ENCODE peak calls at places on chromosomes 7 and 10, in seven cellular contexts. One of them, this sample, is unnamed.

GRCh38 chr7:131111081-131111576 is 216.5 kb upstream of the MKLN1 start:
- DNase-seq in stomach: no peak
- DNase-seq in transverse colon: peak
- DNase-seq in HepG2: no peak
- DNase-seq in suprapubic skin: no peak
- DNase-seq in A549: peak
- DNase-seq in GM12878: no peak
- DNase-seq in this sample: no peak

GRCh38 chr7:156579566-156579965 is 61.0 kb upstream of the RNF32 start:
- DNase-seq in GM12878: no peak
- DNase-seq in transverse colon: no peak
- DNase-seq in stomach: no peak
- DNase-seq in A549: no peak
- DNase-seq in suprapubic skin: no peak
- DNase-seq in HepG2: no peak
- DNase-seq in this sample: no peak

GRCh38 chr7:10121641-10122040 is 852.0 kb upstream of the PHF14 start:
- DNase-seq in HepG2: no peak
- DNase-seq in suprapubic skin: no peak
- DNase-seq in stomach: no peak
- DNase-seq in A549: no peak
- DNase-seq in GM12878: no peak
- DNase-seq in transverse colon: no peak
- DNase-seq in this sample: no peak

GRCh38 chr7:26320878-26321277 is 29.2 kb downstream of the SNX10 start:
- DNase-seq in A549: no peak
- DNase-seq in transverse colon: no peak
- DNase-seq in GM12878: no peak
- DNase-seq in stomach: no peak
- DNase-seq in HepG2: no peak
- DNase-seq in suprapubic skin: no peak
- DNase-seq in this sample: no peak

GRCh38 chr7:426510-426909 is 93.1 kb downstream of the PDGFA start:
- DNase-seq in stomach: no peak
- DNase-seq in transverse colon: no peak
- DNase-seq in HepG2: no peak
- DNase-seq in A549: no peak
- DNase-seq in suprapubic skin: no peak
- DNase-seq in GM12878: no peak
- DNase-seq in this sample: no peak

GRCh38 chr10:5325076-5325475 is 39.7 kb upstream of the UCN3 start:
- DNase-seq in A549: no peak
- DNase-seq in stomach: no peak
- DNase-seq in transverse colon: no peak
- DNase-seq in HepG2: no peak
- DNase-seq in suprapubic skin: no peak
- DNase-seq in GM12878: no peak
- DNase-seq in this sample: no peak

GRCh38 chr7:2873686-2874551 is 29.8 kb upstream of the GNA12 start:
- DNase-seq in suprapubic skin: no peak
- DNase-seq in GM12878: no peak
- DNase-seq in HepG2: no peak
- DNase-seq in transverse colon: no peak
- DNase-seq in stomach: no peak
- DNase-seq in A549: peak
- DNase-seq in this sample: no peak

GRCh38 chr7:50342616-50343114 is 38.1 kb downstream of the IKZF1 start:
- DNase-seq in A549: no peak
- DNase-seq in stomach: no peak
- DNase-seq in transverse colon: peak
- DNase-seq in suprapubic skin: no peak
- DNase-seq in GM12878: no peak
- DNase-seq in HepG2: no peak
- DNase-seq in this sample: peak

GRCh38 chr7:8590791-8591190 is 157.4 kb downstream of the NXPH1 start:
- DNase-seq in transverse colon: no peak
- DNase-seq in GM12878: no peak
- DNase-seq in HepG2: no peak
- DNase-seq in A549: no peak
- DNase-seq in stomach: no peak
- DNase-seq in suprapubic skin: no peak
- DNase-seq in this sample: no peak

GRCh38 chr10:48683424-48683823 is 1.2 kb upstream of the WDFY4 start:
- DNase-seq in GM12878: no peak
- DNase-seq in HepG2: no peak
- DNase-seq in A549: no peak
- DNase-seq in stomach: no peak
- DNase-seq in suprapubic skin: no peak
- DNase-seq in transverse colon: no peak
- DNase-seq in this sample: no peak

GRCh38 chr7:756928-757560 is 30.0 kb upstream of the PRKAR1B start:
- DNase-seq in stomach: no peak
- DNase-seq in HepG2: no peak
- DNase-seq in transverse colon: no peak
- DNase-seq in suprapubic skin: no peak
- DNase-seq in GM12878: no peak
- DNase-seq in A549: no peak
- DNase-seq in this sample: peak

GRCh38 chr10:52486840-52487611 is 172.9 kb downstream of the DKK1 start:
- DNase-seq in suprapubic skin: no peak
- DNase-seq in stomach: no peak
- DNase-seq in HepG2: no peak
- DNase-seq in A549: peak
- DNase-seq in GM12878: no peak
- DNase-seq in transverse colon: no peak
- DNase-seq in this sample: no peak

GRCh38 chr7:1520574-1521234 is 9.8 kb upstream of the MAFK start:
- DNase-seq in transverse colon: no peak
- DNase-seq in stomach: no peak
- DNase-seq in suprapubic skin: no peak
- DNase-seq in A549: peak
- DNase-seq in GM12878: no peak
- DNase-seq in HepG2: peak
- DNase-seq in this sample: no peak

GRCh38 chr7:158080899-158081445 is 506.7 kb downstream of the PTPRN2 start:
- DNase-seq in GM12878: no peak
- DNase-seq in stomach: peak
- DNase-seq in suprapubic skin: no peak
- DNase-seq in A549: no peak
- DNase-seq in HepG2: no peak
- DNase-seq in transverse colon: no peak
- DNase-seq in this sample: no peak

GRCh38 chr10:45410807-45411606 is 37.0 kb downstream of the ALOX5 start:
- DNase-seq in A549: no peak
- DNase-seq in stomach: no peak
- DNase-seq in HepG2: no peak
- DNase-seq in suprapubic skin: no peak
- DNase-seq in transverse colon: no peak
- DNase-seq in GM12878: no peak
- DNase-seq in this sample: no peak

GRCh38 chr10:14208231-14208630 is 122.5 kb downstream of the FRMD4A start:
- DNase-seq in suprapubic skin: no peak
- DNase-seq in stomach: no peak
- DNase-seq in A549: no peak
- DNase-seq in transverse colon: no peak
- DNase-seq in GM12878: no peak
- DNase-seq in HepG2: no peak
- DNase-seq in this sample: no peak

GRCh38 chr7:150685219-150686029 is at the start of gene GIMAP2:
- DNase-seq in suprapubic skin: no peak
- DNase-seq in transverse colon: no peak
- DNase-seq in A549: no peak
- DNase-seq in stomach: no peak
- DNase-seq in GM12878: no peak
- DNase-seq in HepG2: no peak
- DNase-seq in this sample: no peak

GRCh38 chr7:151038951-151039849 is 9.1 kb upstream of the ASIC3 start:
- DNase-seq in transverse colon: peak
- DNase-seq in stomach: peak
- DNase-seq in GM12878: no peak
- DNase-seq in suprapubic skin: no peak
- DNase-seq in HepG2: peak
- DNase-seq in A549: peak
- DNase-seq in this sample: peak

GRCh38 chr10:58511765-58512469 is 755 bp upstream of the BICC1 start:
- DNase-seq in suprapubic skin: no peak
- DNase-seq in stomach: no peak
- DNase-seq in A549: no peak
- DNase-seq in GM12878: no peak
- DNase-seq in transverse colon: peak
- DNase-seq in HepG2: peak
- DNase-seq in this sample: no peak

GRCh38 chr7:30412810-30413504 is 65.6 kb downstream of the NOD1 start:
- DNase-seq in suprapubic skin: no peak
- DNase-seq in transverse colon: peak
- DNase-seq in GM12878: peak
- DNase-seq in A549: peak
- DNase-seq in stomach: peak
- DNase-seq in HepG2: peak
- DNase-seq in this sample: no peak

GRCh38 chr7:2259480-2259879 is 17.5 kb downstream of the NUDT1 start:
- DNase-seq in stomach: no peak
- DNase-seq in suprapubic skin: no peak
- DNase-seq in transverse colon: no peak
- DNase-seq in A549: no peak
- DNase-seq in GM12878: no peak
- DNase-seq in HepG2: no peak
- DNase-seq in this sample: no peak

GRCh38 chr7:30859202-30859939 is 52.3 kb upstream of the AQP1 start:
- DNase-seq in GM12878: no peak
- DNase-seq in stomach: no peak
- DNase-seq in transverse colon: peak
- DNase-seq in A549: no peak
- DNase-seq in HepG2: no peak
- DNase-seq in suprapubic skin: no peak
- DNase-seq in this sample: no peak

GRCh38 chr10:69696073-69696731 is 66.2 kb downstream of the FAM241B start:
- DNase-seq in suprapubic skin: no peak
- DNase-seq in transverse colon: no peak
- DNase-seq in GM12878: no peak
- DNase-seq in HepG2: peak
- DNase-seq in stomach: no peak
- DNase-seq in A549: peak
- DNase-seq in this sample: peak

DNA sequence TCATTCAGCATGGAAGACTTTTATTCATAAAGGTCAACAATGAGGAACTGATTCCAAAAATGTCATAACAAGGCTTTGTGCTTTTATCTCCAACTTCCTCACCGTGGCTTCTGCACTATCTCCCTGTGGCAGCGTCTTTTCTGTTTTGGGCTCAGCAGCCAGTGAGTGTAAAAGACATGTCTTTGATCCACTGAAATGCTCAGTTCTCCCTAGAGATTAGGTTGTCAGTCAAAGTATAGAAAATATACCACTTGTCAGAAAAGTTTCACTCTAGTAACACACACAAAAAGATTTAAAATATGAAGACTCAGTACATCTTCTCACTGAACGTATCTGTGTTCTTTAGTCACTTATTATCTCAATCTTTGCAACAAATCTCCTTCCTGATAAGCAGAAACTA is 901.8 kb upstream of the ZWINT start:
- DNase-seq in transverse colon: no peak
- DNase-seq in HepG2: no peak
- DNase-seq in suprapubic skin: no peak
- DNase-seq in GM12878: no peak
- DNase-seq in A549: no peak
- DNase-seq in stomach: no peak
- DNase-seq in this sample: no peak
- TF ChIP-seq EP300 in transverse colon: no peak
- TF ChIP-seq EP300 in HepG2: no peak
- TF ChIP-seq EP300 in suprapubic skin: no peak
- TF ChIP-seq EP300 in GM12878: no peak
- TF ChIP-seq EP300 in A549: no peak
- TF ChIP-seq EP300 in stomach: no peak
- TF ChIP-seq EP300 in this sample: no peak

DNA sequence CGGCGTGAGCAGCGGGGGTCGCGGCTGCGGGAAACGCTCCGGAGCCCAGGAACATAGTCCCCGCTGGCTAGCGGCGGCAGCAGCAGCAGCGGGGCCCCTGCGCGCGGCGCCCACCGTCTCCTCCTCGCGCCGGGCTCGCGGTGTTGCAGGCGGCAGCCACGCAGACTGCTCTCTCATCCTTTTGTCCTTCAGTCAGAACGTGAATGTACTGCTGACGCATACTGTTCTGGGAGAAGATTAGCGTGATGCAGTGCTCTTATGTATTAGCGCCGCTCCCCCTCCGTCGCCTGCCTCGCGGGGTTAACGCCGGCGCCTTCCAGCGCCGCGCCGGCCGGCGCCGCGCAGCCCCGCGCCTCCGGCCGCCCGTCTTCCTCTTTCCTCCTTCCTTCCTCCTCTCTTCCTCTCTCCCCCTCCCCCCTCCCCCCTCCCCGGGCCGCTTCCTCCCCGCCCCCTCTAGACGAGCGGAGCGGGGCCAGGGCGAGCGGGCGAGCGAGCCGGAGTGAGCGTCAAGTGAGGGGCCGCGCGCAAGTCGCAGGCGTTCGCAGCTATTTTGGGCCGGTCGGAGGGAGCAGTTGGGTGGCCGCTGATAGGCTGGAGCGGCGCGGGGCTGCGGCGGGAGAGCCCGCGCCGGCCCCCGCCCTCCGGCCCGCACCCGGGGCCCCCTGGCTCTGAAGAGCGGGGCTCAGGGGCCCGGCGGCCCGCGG is 816 bp upstream of the LRRC4 start:
- DNase-seq in A549: no peak
- DNase-seq in stomach: peak
- DNase-seq in GM12878: no peak
- DNase-seq in HepG2: no peak
- DNase-seq in suprapubic skin: no peak
- DNase-seq in transverse colon: peak
- DNase-seq in this sample: peak
- TF ChIP-seq CTCF in A549: no peak
- TF ChIP-seq CTCF in stomach: no peak
- TF ChIP-seq CTCF in GM12878: no peak
- TF ChIP-seq CTCF in HepG2: no peak
- TF ChIP-seq CTCF in suprapubic skin: no peak
- TF ChIP-seq CTCF in transverse colon: no peak
- TF ChIP-seq CTCF in this sample: peak

GRCh38 chr10:25061125-25061524 is 44.7 kb downstream of the THNSL1 start:
- DNase-seq in HepG2: no peak
- DNase-seq in suprapubic skin: no peak
- DNase-seq in GM12878: no peak
- DNase-seq in stomach: no peak
- DNase-seq in transverse colon: no peak
- DNase-seq in A549: no peak
- DNase-seq in this sample: no peak
- H3K4me3 ChIP-seq in HepG2: no peak
- H3K4me3 ChIP-seq in suprapubic skin: no peak
- H3K4me3 ChIP-seq in GM12878: no peak
- H3K4me3 ChIP-seq in stomach: no peak
- H3K4me3 ChIP-seq in transverse colon: no peak
- H3K4me3 ChIP-seq in A549: no peak
- H3K4me3 ChIP-seq in this sample: no peak

DNA sequence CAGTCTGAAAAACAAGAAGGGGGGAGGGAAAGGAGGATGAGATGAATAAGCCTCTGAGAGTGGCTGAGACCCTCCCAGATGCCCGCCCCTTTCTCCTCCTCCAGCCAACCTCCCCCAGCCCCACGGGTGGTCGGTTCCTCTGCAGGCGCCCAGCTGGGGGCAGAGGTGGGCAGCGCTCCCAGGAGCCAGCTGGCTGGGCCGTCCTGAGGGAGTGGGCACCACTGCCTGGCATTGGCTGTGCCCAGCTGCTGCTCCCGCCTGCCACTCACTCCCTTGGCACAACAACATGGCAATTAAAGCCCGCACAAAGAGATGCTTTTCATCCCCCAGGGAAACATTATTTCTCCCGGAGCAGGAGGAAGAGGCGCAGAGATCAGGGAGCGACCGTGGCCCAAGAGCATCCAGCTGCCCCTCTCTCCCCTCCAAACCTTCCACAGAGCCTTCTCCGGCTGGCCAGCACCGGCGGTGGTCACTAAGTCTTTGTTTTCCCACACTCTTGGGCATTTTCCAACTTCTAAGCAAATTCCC is 107.2 kb downstream of the SPDYE5 start:
- DNase-seq in A549: no peak
- DNase-seq in GM12878: no peak
- DNase-seq in transverse colon: no peak
- DNase-seq in HepG2: no peak
- DNase-seq in stomach: no peak
- DNase-seq in suprapubic skin: no peak
- DNase-seq in this sample: peak
- TF ChIP-seq EP300 in A549: no peak
- TF ChIP-seq EP300 in GM12878: no peak
- TF ChIP-seq EP300 in transverse colon: no peak
- TF ChIP-seq EP300 in HepG2: no peak
- TF ChIP-seq EP300 in stomach: no peak
- TF ChIP-seq EP300 in suprapubic skin: no peak
- TF ChIP-seq EP300 in this sample: no peak

This sample was measured in sigmoid colon.